ENCODE peak calls at places on chromosomes 11 and 22, in ten cellular contexts. F is LHCN-M2; I is RPMI8226; T is sigmoid colon; Y is activated CD4-positive, CD25-positive, alpha-beta regulatory T cell treated with anti-CD3 and anti-CD28 coated beads, Interleukin-2, amount 50 U/mL, for 72 hours; C is stimulated activated naive CD4-positive, alpha-beta T cell; R is cardiac muscle cell; U is NCI-H510A; X is body of pancreas; Z is testis. H is an unnamed sample.

GRCh38 chr11:44626645-44627044 is 61.2 kb downstream of the CD82 start:
- DNase-seq in I (no peak), R (no peak), Y (no peak), Z (peak; percentile 6), X (no peak), T (peak; percentile 29), C (no peak), F (no peak), U (no peak), H (no peak)

GRCh38 chr22:49999901-50000586 is 12.5 kb downstream of the IL17REL start:
- DNase-seq in C (no peak), Z (no peak), I (no peak), R (no peak), T (no peak), X (peak; percentile 3), Y (no peak), U (no peak), F (no peak), H (no peak)

GRCh38 chr11:88169481-88169880 is 5.8 kb downstream of the RAB38 start:
- DNase-seq in Y (no peak), C (no peak), R (no peak), F (no peak), T (no peak), I (no peak), Z (no peak), X (no peak), U (no peak), H (no peak)

GRCh38 chr11:20110908-20111669 is 49.2 kb downstream of the DBX1 start:
- DNase-seq in T (no peak), X (peak; percentile 68), R (peak; percentile 48), F (peak; percentile 87), C (no peak), Y (peak; percentile 47), I (peak; percentile 66), U (peak; percentile 24), Z (peak; percentile 68), H (peak; percentile 80)

GRCh38 chr11:47523491-47524199 is 29.3 kb downstream of the CELF1 start:
- DNase-seq in Y (no peak), I (peak; percentile 34), T (no peak), C (peak; percentile 43), Z (peak; percentile 55), U (no peak), X (peak; percentile 25), R (peak; percentile 50), F (peak; percentile 85), H (peak; percentile 81)

GRCh38 chr11:2293396-2294339 is 8.1 kb downstream of the C11orf21 start:
- DNase-seq in T (peak; percentile 59), R (no peak), U (no peak), C (no peak), Y (peak; percentile 24), I (peak; percentile 30), Z (peak; percentile 14), F (no peak), X (no peak), H (no peak)

GRCh38 chr11:48064306-48064705 is 83.9 kb downstream of the PTPRJ start:
- DNase-seq in F (peak; percentile 56), U (no peak), Z (no peak), Y (no peak), R (no peak), X (no peak), C (no peak), I (no peak), T (no peak), H (peak; percentile 77)

GRCh38 chr22:44648085-44648820 is 53.8 kb upstream of the PRR5 start:
- DNase-seq in X (no peak), Z (no peak), I (peak; percentile 91), C (no peak), Y (no peak), R (no peak), U (no peak), T (no peak), F (peak; percentile 22), H (no peak)

GRCh38 chr11:119533931-119534694 is 111.1 kb upstream of the THY1 start:
- DNase-seq in Z (peak; percentile 70), F (peak; percentile 62), X (peak; percentile 80), R (peak; percentile 76), C (no peak), Y (peak; percentile 68), I (peak; percentile 54), T (peak; percentile 83), U (peak; percentile 27), H (peak; percentile 63)

GRCh38 chr11:77637345-77638165 is at the start of gene CLNS1A:
- DNase-seq in I (peak; percentile 95), Y (peak; percentile 79), U (peak; percentile 90), C (peak; percentile 64), T (peak; percentile 90), R (peak; percentile 90), X (peak; percentile 88), F (peak; percentile 91), Z (peak; percentile 95), H (peak; percentile 93)

GRCh38 chr22:19109198-19110063 is 12.8 kb downstream of the DGCR2 start:
- DNase-seq in Y (no peak), F (no peak), I (peak; percentile 47), T (no peak), R (no peak), X (peak; percentile 66), Z (no peak), U (no peak), C (peak; percentile 57), H (peak; percentile 44)

GRCh38 chr11:70290341-70291065 is 20.0 kb downstream of the PPFIA1 start:
- DNase-seq in I (no peak), C (no peak), U (no peak), Z (peak; percentile 17), T (no peak), F (no peak), R (no peak), X (no peak), Y (no peak), H (no peak)

GRCh38 chr11:10307022-10307410 is 2.1 kb downstream of the ADM start:
- DNase-seq in Z (no peak), U (no peak), F (no peak), R (no peak), Y (no peak), I (no peak), C (no peak), T (no peak), X (no peak), H (peak; percentile 65)

GRCh38 chr11:3903207-3903896 is 47.9 kb downstream of the STIM1 start:
- DNase-seq in C (no peak), X (no peak), U (no peak), Z (no peak), I (no peak), T (no peak), F (no peak), R (no peak), Y (no peak), H (no peak)

GRCh38 chr11:45982656-45983470 is 60.4 kb downstream of the LARGE2 start:
- DNase-seq in R (peak; percentile 54), Y (no peak), U (no peak), F (peak; percentile 54), I (no peak), X (peak; percentile 13), C (no peak), T (no peak), Z (peak; percentile 44), H (peak; percentile 72)

GRCh38 chr22:19643448-19644313 is 70.6 kb upstream of the SEPTIN5 start:
- DNase-seq in X (no peak), C (no peak), R (no peak), T (no peak), Z (no peak), F (no peak), U (no peak), I (no peak), Y (no peak), H (no peak)

GRCh38 chr11:95243658-95244057 is 12.7 kb upstream of the SESN3 start:
- DNase-seq in T (no peak), X (no peak), C (no peak), U (no peak), I (no peak), Z (no peak), Y (no peak), F (no peak), R (no peak), H (no peak)

GRCh38 chr11:99176430-99176829 is 155.7 kb downstream of the CNTN5 start:
- DNase-seq in R (no peak), U (no peak), F (no peak), T (no peak), C (no peak), I (no peak), Y (no peak), X (no peak), Z (no peak), H (no peak)

GRCh38 chr11:95577716-95578460 is 211.7 kb downstream of the FAM76B start:
- DNase-seq in I (no peak), R (no peak), C (no peak), T (no peak), Z (no peak), Y (no peak), F (peak; percentile 6), X (no peak), U (no peak), H (peak; percentile 90)

GRCh38 chr11:11865449-11865848 is 23.7 kb downstream of the USP47 start:
- DNase-seq in Z (no peak), X (no peak), I (no peak), R (no peak), Y (no peak), C (no peak), T (no peak), U (no peak), F (no peak), H (no peak)

GRCh38 chr11:6681949-6682348 is 1.2 kb downstream of the MRPL17 start:
- DNase-seq in I (no peak), Z (no peak), X (peak; percentile 16), F (peak; percentile 56), C (no peak), U (no peak), R (peak; percentile 19), Y (no peak), T (no peak), H (peak; percentile 31)

GRCh38 chr11:71321433-71322191 is 69.2 kb upstream of the SHANK2 start:
- DNase-seq in Y (no peak), I (no peak), F (no peak), U (no peak), T (peak; percentile 22), R (no peak), Z (no peak), X (no peak), C (no peak), H (no peak)

GRCh38 chr11:73140213-73141030 is 1.7 kb downstream of the FCHSD2 start:
- DNase-seq in Z (peak; percentile 49), X (peak; percentile 34), U (no peak), I (peak; percentile 82), F (peak; percentile 56), C (no peak), T (no peak), Y (peak; percentile 39), R (peak; percentile 69), H (peak; percentile 39)

GRCh38 chr11:33721291-33721840 is 14.9 kb downstream of the CD59 start:
- DNase-seq in R (no peak), I (no peak), F (peak; percentile 70), Y (no peak), X (no peak), Z (no peak), T (no peak), C (no peak), U (no peak), H (peak; percentile 48)

GRCh38 chr11:115579181-115579825 is 75.1 kb upstream of the CADM1 start:
- DNase-seq in T (no peak), X (no peak), C (no peak), I (no peak), R (no peak), Z (no peak), Y (no peak), F (no peak), U (no peak), H (no peak)

GRCh38 chr11:8786933-8787332 is 104.3 kb downstream of the RPL27A start:
- DNase-seq in T (no peak), Y (no peak), C (no peak), X (no peak), F (peak; percentile 26), R (no peak), U (no peak), Z (no peak), I (no peak), H (no peak)

GRCh38 chr11:78420796-78421209 is 3.2 kb upstream of the GAB2 start:
- DNase-seq in U (no peak), F (peak; percentile 51), I (no peak), C (no peak), X (peak; percentile 38), Y (peak; percentile 36), T (peak; percentile 80), R (peak; percentile 47), Z (peak; percentile 50), H (peak; percentile 50)

GRCh38 chr22:44523981-44524759 is 26.1 kb upstream of the RTL6 start:
- DNase-seq in C (no peak), X (no peak), I (peak; percentile 26), T (peak; percentile 87), Z (peak; percentile 13), R (peak; percentile 44), U (no peak), Y (no peak), F (peak; percentile 96), H (peak; percentile 98)

H was measured in HCEC 1CT.